ENCODE peak calls at places on chromosomes 13 and 19, in ten cellular contexts. F, L, X, E, Z, G, U, N, R and J are unnamed samples.

GRCh38 chr13:105908581-105908980 is 626.9 kb downstream of the EFNB2 start:
- DNase-seq in F (no peak), L (no peak), X (peak; percentile 46), E (peak; percentile 34), Z (no peak), G (no peak), U (no peak), N (no peak), R (no peak), J (no peak)

GRCh38 chr13:80048802-80049201 is 292.1 kb downstream of the SPRY2 start:
- DNase-seq in F (peak; percentile 99), L (peak; percentile 87), X (peak; percentile 98), E (peak; percentile 96), Z (peak; percentile 53), G (peak; percentile 96), U (peak; percentile 97), N (no peak), R (peak; percentile 74), J (no peak)

GRCh38 chr19:45828945-45829344 is 13.8 kb upstream of the RSPH6A start:
- DNase-seq in F (no peak), L (no peak), X (no peak), E (no peak), Z (no peak), G (no peak), U (no peak), N (no peak), R (no peak), J (no peak)

GRCh38 chr19:32022946-32023832 is 322.2 kb upstream of the ZNF507 start:
- DNase-seq in F (no peak), L (no peak), X (no peak), E (no peak), Z (no peak), G (no peak), U (no peak), N (no peak), R (peak; percentile 17), J (no peak)

GRCh38 chr19:36579255-36579654 is 6.2 kb upstream of the ZNF529 start:
- DNase-seq in F (no peak), L (no peak), X (no peak), E (no peak), Z (no peak), G (no peak), U (no peak), N (no peak), R (no peak), J (no peak)

GRCh38 chr13:41652735-41653361 is 195.5 kb downstream of the RGCC start:
- DNase-seq in F (peak; percentile 80), L (peak; percentile 72), X (peak; percentile 60), E (peak; percentile 50), Z (peak; percentile 9), G (no peak), U (peak; percentile 62), N (no peak), R (peak; percentile 14), J (no peak)

GRCh38 chr13:111485491-111486250 is 165.2 kb downstream of the TEX29 start:
- DNase-seq in F (no peak), L (no peak), X (no peak), E (no peak), Z (no peak), G (no peak), U (no peak), N (no peak), R (no peak), J (no peak)

GRCh38 chr13:45331123-45331619 is 9.8 kb downstream of the TPT1 start:
- DNase-seq in F (no peak), L (no peak), X (no peak), E (no peak), Z (no peak), G (no peak), U (no peak), N (no peak), R (no peak), J (no peak)

GRCh38 chr13:67238277-67238859 is 8.2 kb upstream of the PCDH9 start:
- DNase-seq in F (peak; percentile 30), L (peak; percentile 27), X (peak; percentile 16), E (peak; percentile 37), Z (no peak), G (no peak), U (peak; percentile 27), N (no peak), R (peak; percentile 26), J (no peak)

GRCh38 chr13:45918597-45918996 is 67.0 kb upstream of the SIAH3 start:
- DNase-seq in F (no peak), L (no peak), X (no peak), E (no peak), Z (no peak), G (no peak), U (no peak), N (no peak), R (no peak), J (no peak)

GRCh38 chr19:45163751-45164150 is 3.0 kb upstream of the NKPD1 start:
- DNase-seq in F (no peak), L (no peak), X (no peak), E (no peak), Z (no peak), G (no peak), U (no peak), N (no peak), R (no peak), J (no peak)

GRCh38 chr13:49812806-49813205 is 20.3 kb upstream of the KPNA3 start:
- DNase-seq in F (no peak), L (no peak), X (no peak), E (no peak), Z (no peak), G (no peak), U (no peak), N (no peak), R (no peak), J (no peak)

GRCh38 chr13:44758595-44759221 is 182.6 kb upstream of the TSC22D1 start:
- DNase-seq in F (peak; percentile 91), L (peak; percentile 87), X (peak; percentile 98), E (peak; percentile 85), Z (no peak), G (no peak), U (peak; percentile 86), N (no peak), R (no peak), J (no peak)

GRCh38 chr19:44277331-44277730 is 17.6 kb downstream of the ZNF233 start:
- DNase-seq in F (no peak), L (no peak), X (no peak), E (no peak), Z (no peak), G (no peak), U (no peak), N (no peak), R (no peak), J (no peak)

GRCh38 chr13:20337894-20338551 is 105.9 kb upstream of the GJB6 start:
- DNase-seq in F (no peak), L (no peak), X (no peak), E (no peak), Z (no peak), G (no peak), U (no peak), N (no peak), R (no peak), J (no peak)

GRCh38 chr19:42596391-42597071 is 1.8 kb upstream of the CEACAM8 start:
- DNase-seq in F (peak; percentile 36), L (peak; percentile 72), X (no peak), E (peak; percentile 25), Z (peak; percentile 26), G (no peak), U (peak; percentile 6), N (no peak), R (peak; percentile 30), J (peak; percentile 12)

GRCh38 chr13:98581971-98582702 is 5.2 kb upstream of the STK24 start:
- DNase-seq in F (peak; percentile 86), L (peak; percentile 61), X (peak; percentile 83), E (peak; percentile 78), Z (no peak), G (no peak), U (peak; percentile 62), N (no peak), R (peak; percentile 84), J (no peak)

GRCh38 chr13:90230311-90230710 is 1117.2 kb upstream of the MIR17HG start:
- DNase-seq in F (no peak), L (no peak), X (no peak), E (no peak), Z (no peak), G (no peak), U (no peak), N (no peak), R (no peak), J (no peak)

GRCh38 chr19:38079926-38080380 is 144.1 kb downstream of the DPF1 start:
- DNase-seq in F (peak; percentile 93), L (peak; percentile 93), X (peak; percentile 96), E (peak; percentile 88), Z (peak; percentile 55), G (no peak), U (peak; percentile 84), N (no peak), R (no peak), J (no peak)

GRCh38 chr19:11453468-11454341 is 18.3 kb downstream of the PRKCSH start:
- DNase-seq in F (no peak), L (peak; percentile 18), X (no peak), E (no peak), Z (no peak), G (no peak), U (no peak), N (no peak), R (no peak), J (no peak)

GRCh38 chr19:54431255-54431838 is 16.1 kb downstream of the TTYH1 start:
- DNase-seq in F (no peak), L (no peak), X (peak; percentile 52), E (no peak), Z (no peak), G (no peak), U (peak; percentile 24), N (no peak), R (no peak), J (no peak)

GRCh38 chr13:103067751-103068563 is 1.7 kb upstream of the SLC10A2 start:
- DNase-seq in F (no peak), L (no peak), X (no peak), E (no peak), Z (no peak), G (no peak), U (no peak), N (no peak), R (peak; percentile 34), J (no peak)

GRCh38 chr13:113724016-113724758 is 34.8 kb upstream of the TMEM255B start:
- DNase-seq in F (no peak), L (no peak), X (no peak), E (no peak), Z (no peak), G (no peak), U (no peak), N (no peak), R (no peak), J (no peak)

GRCh38 chr13:85265296-85265695 is 533.9 kb downstream of the SLITRK6 start:
- DNase-seq in F (no peak), L (no peak), X (no peak), E (no peak), Z (no peak), G (no peak), U (no peak), N (no peak), R (no peak), J (no peak)

GRCh38 chr19:13764821-13765394 is 586 bp downstream of the MRI1 start:
- DNase-seq in F (peak; percentile 62), L (peak; percentile 49), X (no peak), E (no peak), Z (no peak), G (no peak), U (peak; percentile 32), N (no peak), R (peak; percentile 50), J (peak; percentile 15)

GRCh38 chr19:7909471-7910067 is 5.1 kb upstream of the TGFBR3L start:
- DNase-seq in F (no peak), L (no peak), X (no peak), E (no peak), Z (no peak), G (peak; percentile 61), U (no peak), N (no peak), R (no peak), J (no peak)